ENCODE peak calls at places on chromosomes 1 and 21, in nine cellular contexts. Z is OCI-LY7; T is pancreas; V is breast epithelium; A is foreskin fibroblast; O is thoracic aorta; C is CD8-positive, alpha-beta memory T cell; W is tibial artery; P is cardiac fibroblast. B is an unnamed sample.

GRCh38 chr1:1084372-1085170 is 10.5 kb upstream of the RNF223 start:
- DNase-seq in C (no peak), T (no peak), A (no peak), W (peak; percentile 64), Z (no peak), V (no peak), O (no peak), P (no peak), B (no peak)

GRCh38 chr1:32247452-32247851 is 430 bp downstream of the FAM167B start:
- DNase-seq in T (no peak), A (no peak), C (no peak), W (no peak), P (no peak), O (no peak), V (no peak), Z (no peak), B (no peak)

GRCh38 chr21:33948096-33948950 is 32.7 kb upstream of the ATP5PO start:
- DNase-seq in C (peak; percentile 97), T (peak; percentile 63), A (peak; percentile 73), W (peak; percentile 76), Z (peak; percentile 84), V (peak; percentile 72), P (peak; percentile 37), O (no peak), B (peak; percentile 50)

GRCh38 chr1:94883688-94884087 is 43.2 kb downstream of the CNN3 start:
- DNase-seq in V (no peak), T (no peak), Z (no peak), W (no peak), O (no peak), P (peak; percentile 66), A (peak; percentile 62), C (no peak), B (no peak)

GRCh38 chr21:28675265-28676041 is 317.2 kb downstream of the LTN1 start:
- DNase-seq in Z (no peak), C (no peak), W (no peak), O (no peak), P (peak; percentile 64), V (no peak), A (peak; percentile 79), T (no peak), B (peak; percentile 14)

GRCh38 chr1:87330201-87330953 is 1.7 kb downstream of the LMO4 start:
- DNase-seq in T (peak; percentile 18), P (peak; percentile 39), Z (no peak), V (no peak), A (peak; percentile 63), O (no peak), W (no peak), C (no peak), B (no peak)

GRCh38 chr1:31669786-31670582 is 25.3 kb upstream of the PEF1 start:
- DNase-seq in A (peak; percentile 70), T (peak; percentile 81), C (peak; percentile 52), P (peak; percentile 63), V (peak; percentile 87), W (peak; percentile 96), Z (peak; percentile 16), O (peak; percentile 40), B (peak; percentile 82)

GRCh38 chr1:110150330-110151174 is at the start of gene SLC6A17:
- DNase-seq in P (peak; percentile 67), A (peak; percentile 83), W (peak; percentile 54), O (no peak), T (no peak), V (no peak), C (no peak), Z (no peak), B (no peak)

GRCh38 chr21:28761709-28762356 is 230.8 kb downstream of the LTN1 start:
- DNase-seq in V (no peak), C (no peak), Z (no peak), P (no peak), W (no peak), T (no peak), A (peak; percentile 50), O (no peak), B (no peak)

GRCh38 chr1:214957330-214958137 is 125.0 kb upstream of the KCNK2 start:
- DNase-seq in A (peak; percentile 98), C (no peak), P (peak; percentile 99), O (no peak), T (no peak), W (no peak), V (no peak), Z (no peak), B (peak; percentile 8)

GRCh38 chr1:204206121-204206520 is 7.7 kb downstream of the GOLT1A start:
- DNase-seq in W (no peak), O (no peak), V (no peak), A (peak; percentile 31), T (no peak), Z (no peak), P (peak; percentile 49), C (no peak), B (no peak)

GRCh38 chr1:3483801-3484444 is 29.5 kb downstream of the ARHGEF16 start:
- DNase-seq in T (peak; percentile 47), V (no peak), O (no peak), A (peak; percentile 39), C (no peak), Z (peak; percentile 39), W (no peak), P (peak; percentile 28), B (no peak)

GRCh38 chr1:10814954-10815862 is 18.8 kb upstream of the CASZ1 start:
- DNase-seq in W (no peak), A (no peak), P (no peak), Z (no peak), O (no peak), C (no peak), V (no peak), T (peak; percentile 63), B (no peak)

GRCh38 chr1:87305762-87306161 is 22.9 kb upstream of the LMO4 start:
- DNase-seq in C (no peak), V (no peak), O (no peak), P (no peak), W (no peak), A (peak; percentile 33), Z (no peak), T (no peak), B (no peak)

GRCh38 chr21:41926807-41927171 is 27.0 kb downstream of the C2CD2 start:
- DNase-seq in Z (no peak), P (no peak), A (no peak), O (no peak), T (no peak), C (no peak), W (no peak), V (no peak), B (no peak)
- H3K4me3 ChIP-seq in Z (peak overlapping the region; percentile 70), P (peak overlapping the region; percentile 43), A (peak overlapping the region; percentile 26), O (peak overlapping the region; percentile 64), T (peak overlapping the region; percentile 45), C (peak overlapping the region; percentile 66), W (peak overlapping the region; percentile 24), V (peak overlapping the region; percentile 51), B (peak overlapping the region; percentile 48)

GRCh38 chr1:56577859-56578663 is 1.3 kb downstream of the PLPP3 start:
- DNase-seq in O (no peak), A (peak; percentile 68), V (peak; percentile 75), C (no peak), T (peak; percentile 68), Z (peak; percentile 30), W (peak; percentile 77), P (peak; percentile 60), B (peak; percentile 31)

GRCh38 chr1:56575865-56576264 is 3.5 kb downstream of the PLPP3 start:
- DNase-seq in V (no peak), Z (peak; percentile 35), C (no peak), P (no peak), O (no peak), T (no peak), A (no peak), W (no peak), B (no peak)

GRCh38 chr1:56578963-56579875 is at the start of gene PLPP3:
- DNase-seq in P (peak; percentile 91), C (no peak), O (peak; percentile 53), Z (peak; percentile 69), T (peak; percentile 86), W (peak; percentile 95), A (peak; percentile 96), V (peak; percentile 85), B (peak; percentile 81)

GRCh38 chr1:56578664-56578962 is 750 bp downstream of the PLPP3 start:
- DNase-seq in Z (no peak), C (no peak), T (no peak), O (no peak), W (no peak), A (peak; percentile 59), P (no peak), V (no peak), B (no peak)

GRCh38 chr1:56576880-56577858 is 2.2 kb downstream of the PLPP3 start:
- DNase-seq in C (no peak), T (peak; percentile 36), V (no peak), Z (peak; percentile 57), W (peak; percentile 69), P (peak; percentile 59), A (peak; percentile 60), O (no peak), B (no peak)
- H3K4me3 ChIP-seq in C (no peak overlapping the region), T (peak overlapping the region; percentile 98), V (peak overlapping the region; percentile 90), Z (peak overlapping the region; percentile 83), W (peak overlapping the region; percentile 96), P (peak overlapping the region; percentile 69), A (peak overlapping the region; percentile 79), O (peak overlapping the region; percentile 93), B (peak overlapping the region; percentile 73)

GRCh38 chr21:31874817-31875216 is 2.0 kb downstream of the HUNK start:
- DNase-seq in T (peak; percentile 85), W (no peak), V (no peak), O (no peak), Z (no peak), C (no peak), P (no peak), A (no peak), B (no peak)
- H3K4me3 ChIP-seq in T (peak overlapping the region; percentile 71), W (no peak overlapping the region), V (peak overlapping the region; percentile 87), O (peak overlapping the region; percentile 77), Z (no peak overlapping the region), C (no peak overlapping the region), P (no peak overlapping the region), A (no peak overlapping the region), B (no peak overlapping the region)

GRCh38 chr1:157697781-157698569 is 2.6 kb downstream of the FCRL3 start:
- DNase-seq in Z (peak; percentile 57), O (no peak), P (no peak), C (no peak), A (no peak), W (no peak), V (no peak), T (no peak), B (no peak)

GRCh38 chr1:157700711-157701110 is at the start of gene FCRL3:
- DNase-seq in A (no peak), Z (peak; percentile 24), P (no peak), C (peak; percentile 47), O (no peak), W (no peak), V (no peak), T (no peak), B (no peak)

GRCh38 chr1:157696966-157697628 is 3.5 kb downstream of the FCRL3 start:
- DNase-seq in Z (peak; percentile 22), W (no peak), T (no peak), A (no peak), C (peak; percentile 43), O (no peak), P (no peak), V (no peak), B (no peak)

GRCh38 chr1:157702308-157702825 is 1.8 kb upstream of the FCRL3 start:
- DNase-seq in V (no peak), C (no peak), Z (no peak), P (no peak), A (no peak), T (no peak), W (no peak), O (no peak), B (no peak)

DNA sequence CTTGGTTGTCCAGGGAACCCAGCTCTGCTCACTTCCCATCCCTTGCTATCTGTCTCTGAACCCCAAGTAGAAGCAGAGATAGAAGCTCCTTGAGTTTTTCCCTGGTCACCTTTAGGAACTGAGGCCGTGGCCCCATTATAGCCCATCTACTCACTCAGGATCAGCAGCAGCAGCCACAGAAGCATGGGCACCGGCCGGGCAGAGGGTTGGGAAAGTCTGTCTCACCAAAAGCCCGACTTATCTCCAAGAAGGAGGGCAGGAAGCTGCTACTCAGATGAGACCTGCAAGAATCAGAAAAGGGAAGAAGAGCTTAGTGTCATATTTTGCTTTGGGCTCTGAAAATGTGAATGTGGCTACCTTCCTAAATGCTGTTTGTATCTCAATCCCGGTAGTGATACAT is 264 bp downstream of the FCRL3 start:
- DNase-seq in A (no peak), P (no peak), W (no peak), T (no peak), Z (peak; percentile 34), O (no peak), C (no peak), V (no peak), B (no peak)
- H3K4me3 ChIP-seq in A (no peak overlapping the region), P (no peak overlapping the region), W (no peak overlapping the region), T (no peak overlapping the region), Z (peak overlapping the region; percentile 4), O (no peak overlapping the region), C (peak overlapping the region; percentile 34), V (no peak overlapping the region), B (no peak overlapping the region)

B was measured in gastrocnemius medialis.